ENCODE peak calls at places on chromosomes 12 and 14, in nine cellular contexts. M is cardiac muscle cell, S is H9, Y is IMR-90, H is Peyer's patch, E is endothelial cell of umbilical vein, F is breast epithelium, L is psoas muscle, A is uterus. G is an unnamed sample. For H3K9me3 and H3K4me1, the result is how much of the 10 kb centered on the place peaks cover.

GRCh38 chr14:99260652-99261551 is 11.1 kb downstream of the BCL11B start:
- DNase-seq in L (no peak), M (no peak), Y (no peak), E (no peak), H (peak), A (no peak), S (no peak), F (no peak), G (no peak)

GRCh38 chr14:72479471-72479931 is 414.4 kb downstream of the DPF3 start:
- DNase-seq in A (no peak), E (no peak), M (peak), H (no peak), Y (peak), F (no peak), S (no peak), L (no peak), G (no peak)

GRCh38 chr12:132554857-132555630 is 55.3 kb downstream of the LRCOL1 start:
- DNase-seq in L (no peak), Y (no peak), F (no peak), E (no peak), H (no peak), S (no peak), A (no peak), M (no peak), G (no peak)

GRCh38 chr12:1915082-1915968 is 3.1 kb downstream of the CACNA2D4 start:
- DNase-seq in Y (no peak), H (peak), M (no peak), E (no peak), L (no peak), S (peak), A (no peak), F (peak), G (no peak)

GRCh38 chr12:19750116-19750644 is 310.9 kb downstream of the AEBP2 start:
- DNase-seq in Y (no peak), M (no peak), S (no peak), L (no peak), F (no peak), H (no peak), A (no peak), E (no peak), G (no peak)

GRCh38 chr12:119069029-119069731 is 87.8 kb downstream of the SRRM4 start:
- DNase-seq in E (no peak), Y (no peak), L (no peak), S (no peak), H (no peak), A (no peak), M (no peak), F (no peak), G (no peak)

GRCh38 chr14:100684961-100685360 is 41.7 kb upstream of the DLK1 start:
- DNase-seq in H (no peak), F (no peak), A (no peak), Y (no peak), S (no peak), M (no peak), L (no peak), E (no peak), G (no peak)

GRCh38 chr12:13980548-13981295 is 680 bp downstream of the GRIN2B start:
- DNase-seq in M (peak), F (no peak), L (no peak), S (peak), Y (no peak), E (no peak), A (no peak), H (no peak), G (no peak)

GRCh38 chr14:20652996-20653975 is 11.8 kb upstream of the OR6S1 start:
- DNase-seq in F (no peak), H (no peak), Y (peak), A (no peak), S (peak), E (peak), M (peak), L (no peak), G (peak)

GRCh38 chr12:69068431-69068830 is 135.5 kb upstream of the CPM start:
- DNase-seq in A (no peak), Y (peak), H (peak), M (no peak), E (peak), L (no peak), S (no peak), F (no peak), G (no peak)

GRCh38 chr14:75361751-75362433 is 65.9 kb upstream of the JDP2 start:
- DNase-seq in F (no peak), A (peak), S (no peak), Y (no peak), L (peak), H (peak), M (peak), E (no peak), G (no peak)

GRCh38 chr12:56636118-56636674 is 6.1 kb upstream of the BAZ2A start:
- DNase-seq in M (peak), S (peak), A (peak), F (peak), H (peak), L (peak), E (peak), Y (peak), G (peak)

GRCh38 chr12:3556716-3557115 is 65.7 kb downstream of the PRMT8 start:
- DNase-seq in E (no peak), M (no peak), F (peak), L (no peak), S (no peak), Y (no peak), A (no peak), H (no peak), G (no peak)

GRCh38 chr12:31362759-31363415 is 36.9 kb upstream of the SINHCAF start:
- DNase-seq in A (no peak), F (no peak), Y (no peak), L (no peak), E (no peak), S (peak), M (peak), H (peak), G (no peak)

GRCh38 chr12:50661300-50662120 is 102.4 kb upstream of the ATF1 start:
- DNase-seq in L (no peak), F (no peak), Y (no peak), H (no peak), A (no peak), E (no peak), S (no peak), M (peak), G (no peak)

GRCh38 chr14:67680121-67680602 is 5.7 kb upstream of the VTI1B start:
- DNase-seq in Y (peak), H (no peak), A (no peak), F (no peak), E (peak), S (no peak), L (no peak), M (no peak), G (no peak)

GRCh38 chr12:87779016-87779415 is 250.2 kb downstream of the C12orf50 start:
- DNase-seq in L (no peak), M (no peak), Y (peak), E (no peak), F (no peak), H (no peak), A (no peak), S (no peak), G (no peak)

GRCh38 chr14:77099425-77100167 is 1.5 kb downstream of the CIPC start:
- DNase-seq in H (no peak), L (no peak), F (no peak), M (no peak), E (peak), S (no peak), A (no peak), Y (peak), G (no peak)

GRCh38 chr14:94292526-94292871 is 569 bp downstream of the SERPINA10 start:
- DNase-seq in S (no peak), H (no peak), Y (no peak), E (no peak), M (no peak), F (no peak), A (no peak), L (no peak), G (no peak)

GRCh38 chr12:94240171-94240570 is 91.8 kb downstream of the PLXNC1 start:
- DNase-seq in M (no peak), F (no peak), L (no peak), S (no peak), E (no peak), Y (no peak), A (no peak), H (peak), G (no peak)

GRCh38 chr12:48865441-48866290 is at the start of gene RND1:
- DNase-seq in M (peak), H (peak), E (peak), F (peak), A (peak), S (peak), L (peak), Y (peak), G (peak)
- TF ChIP-seq CTCF in M (peak), H (no peak), E (no peak), F (no peak), A (peak), S (no peak), L (no peak), Y (no peak), G (peak)

GRCh38 chr12:34605510-34605887 is 583.2 kb downstream of the ALG10 start:
- DNase-seq in L (no peak), A (no peak), M (no peak), H (no peak), E (no peak), S (no peak), Y (no peak), F (no peak), G (no peak)

GRCh38 chr12:34606749-34607519 is 584.6 kb downstream of the ALG10 start:
- DNase-seq in F (peak), H (no peak), S (no peak), A (peak), M (no peak), L (no peak), Y (no peak), E (no peak), G (no peak)

GRCh38 chr12:34607520-34608195 is 585.4 kb downstream of the ALG10 start:
- DNase-seq in E (no peak), H (no peak), F (no peak), M (no peak), S (no peak), L (no peak), A (peak), Y (no peak), G (no peak)

GRCh38 chr12:34604631-34605509 is 582.6 kb downstream of the ALG10 start:
- DNase-seq in S (peak), H (no peak), L (no peak), F (no peak), Y (no peak), E (no peak), M (no peak), A (peak), G (no peak)

DNA sequence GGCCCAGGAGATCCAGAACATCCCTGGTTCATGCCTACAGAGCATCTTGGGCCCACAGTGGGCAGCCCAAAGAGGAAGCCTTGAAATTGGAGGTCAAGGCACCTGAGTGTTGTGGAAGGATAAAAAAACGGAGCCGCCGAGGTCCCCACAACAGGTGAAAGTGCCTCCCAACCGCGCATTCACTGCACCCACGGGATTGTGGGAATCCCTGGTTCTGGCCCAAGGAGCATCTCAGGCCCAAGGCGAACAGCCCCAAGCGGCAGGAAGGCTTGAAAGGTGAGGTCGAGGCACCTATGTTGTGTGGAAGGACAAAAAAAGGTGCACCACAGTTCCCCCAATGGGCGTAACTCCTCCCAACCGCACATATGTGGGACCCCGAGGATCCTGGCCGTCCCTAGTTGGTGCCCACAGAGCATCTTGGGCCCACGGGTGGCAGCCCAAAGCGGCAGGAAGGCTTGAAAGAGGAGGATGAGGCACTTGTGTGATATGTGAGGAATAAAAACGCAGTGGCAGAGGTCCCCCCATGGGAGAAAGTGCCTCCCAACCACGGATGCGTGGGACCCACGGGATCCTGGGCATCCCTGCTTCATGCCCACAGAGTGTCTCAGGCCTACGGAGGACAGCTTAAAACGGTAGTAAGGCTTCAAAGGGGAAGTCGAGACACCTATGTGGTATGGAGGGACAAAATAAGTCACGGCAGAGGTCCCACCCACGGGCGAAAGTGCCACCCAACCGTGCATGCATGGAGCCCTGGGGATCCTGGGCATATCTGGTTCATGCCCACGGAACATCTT is 583.9 kb downstream of the ALG10 start:
- DNase-seq in S (no peak), M (no peak), H (no peak), F (no peak), A (peak), E (no peak), L (no peak), Y (no peak), G (no peak)
- H3K9me3 ChIP-seq in S (half or more), M (under half), H (under half), F (half or more), A (under half), E (under half), L (under half), Y (under half), G (under half)

GRCh38 chr14:61222388-61222787 is 58.8 kb downstream of the TMEM30B start:
- DNase-seq in F (no peak), S (no peak), Y (no peak), A (no peak), H (no peak), E (no peak), L (no peak), M (no peak), G (no peak)

GRCh38 chr14:61223552-61223951 is 57.6 kb downstream of the TMEM30B start:
- DNase-seq in S (no peak), Y (no peak), L (no peak), H (no peak), A (no peak), E (no peak), F (no peak), M (no peak), G (no peak)

GRCh38 chr14:61219673-61220072 is 61.5 kb downstream of the TMEM30B start:
- DNase-seq in A (no peak), S (no peak), E (no peak), M (no peak), Y (peak), L (no peak), H (no peak), F (no peak), G (no peak)

GRCh38 chr14:61219256-61219655 is 61.9 kb downstream of the TMEM30B start:
- DNase-seq in L (no peak), M (no peak), H (no peak), S (no peak), A (no peak), E (no peak), Y (peak), F (no peak), G (no peak)

DNA sequence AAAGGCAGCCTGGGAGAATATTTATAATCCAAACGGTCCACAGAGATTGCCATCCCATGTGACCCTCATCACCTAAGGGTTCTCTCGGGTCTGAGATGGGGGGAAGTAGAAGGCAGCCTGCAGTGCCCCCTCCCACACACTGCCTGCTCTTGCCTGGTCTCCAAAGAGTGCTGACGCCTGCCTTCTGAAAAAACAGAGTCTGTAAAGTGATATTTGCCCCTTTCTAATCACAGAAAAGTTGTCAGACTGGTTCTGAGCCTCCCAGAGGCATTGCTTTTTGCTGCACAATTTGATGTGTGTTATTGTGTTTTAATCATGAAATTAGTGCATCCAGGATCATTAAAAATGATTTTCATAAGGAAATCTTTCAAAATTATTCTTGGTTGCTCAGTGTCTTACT is 59.2 kb downstream of the TMEM30B start:
- DNase-seq in M (no peak), E (no peak), L (no peak), F (no peak), S (no peak), A (no peak), Y (no peak), H (no peak), G (no peak)
- H3K4me1 ChIP-seq in M (under half), E (under half), L (under half), F (under half), S (under half), A (under half), Y (under half), H (under half), G (under half)

DNA sequence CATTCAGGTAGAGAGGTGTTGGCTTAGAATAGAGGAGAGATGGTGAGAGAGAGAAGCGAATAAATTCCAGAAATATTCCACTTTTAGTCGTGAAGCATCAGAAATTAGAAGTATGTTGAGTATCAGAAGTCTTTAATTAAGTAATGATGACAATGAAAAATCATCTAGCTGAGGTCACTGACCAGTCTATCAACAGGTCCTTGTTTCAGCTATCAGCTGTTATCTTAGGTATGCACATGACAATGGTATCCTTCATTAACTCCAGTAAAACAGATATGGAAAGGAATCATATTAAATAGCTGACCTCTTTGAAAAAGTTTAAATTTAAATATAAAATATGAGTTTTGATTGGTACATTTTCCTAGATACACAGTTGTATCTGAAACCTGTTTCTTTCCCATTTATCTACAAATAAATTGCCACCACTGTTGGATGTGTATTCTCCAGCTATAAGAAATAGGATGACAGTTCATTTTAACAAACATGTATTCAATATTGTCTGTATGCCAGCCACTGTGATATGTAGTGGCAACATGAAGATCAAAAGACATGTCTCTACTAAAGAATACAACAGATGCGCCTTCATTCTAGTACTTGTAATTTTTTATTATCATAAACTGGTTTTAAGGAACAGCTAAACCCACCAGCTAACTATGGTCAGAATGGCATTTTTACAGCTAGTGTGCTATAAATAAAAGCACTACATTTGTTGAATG is 424.2 kb upstream of the DCN start:
- DNase-seq in H (no peak), M (no peak), F (no peak), Y (no peak), A (no peak), E (no peak), S (no peak), L (no peak), G (no peak)
- TF ChIP-seq CTCF in H (no peak), M (no peak), F (no peak), Y (no peak), A (no peak), E (no peak), S (no peak), L (no peak), G (no peak)

GRCh38 chr12:34207858-34208257 is 185.6 kb downstream of the ALG10 start:
- DNase-seq in M (no peak), H (no peak), A (no peak), F (no peak), L (no peak), E (no peak), S (no peak), Y (no peak), G (no peak)
- H3K9me3 ChIP-seq in M (under half), H (under half), A (under half), F (under half), L (under half), E (under half), S (under half), Y (half or more), G (under half)

GRCh38 chr12:122886851-122887816 is 8.8 kb downstream of the VPS37B start:
- DNase-seq in S (no peak), F (no peak), E (peak), A (no peak), Y (peak), H (peak), M (no peak), L (no peak), G (no peak)

GRCh38 chr12:122886161-122886560 is 9.8 kb downstream of the VPS37B start:
- DNase-seq in H (no peak), E (no peak), A (no peak), Y (no peak), S (no peak), M (no peak), L (no peak), F (no peak), G (no peak)

GRCh38 chr12:122889658-122890561 is 6.0 kb downstream of the VPS37B start:
- DNase-seq in S (no peak), F (no peak), L (no peak), E (no peak), H (peak), A (no peak), Y (no peak), M (no peak), G (no peak)

GRCh38 chr12:122888232-122888752 is 7.6 kb downstream of the VPS37B start:
- DNase-seq in F (peak), Y (peak), E (peak), M (no peak), L (no peak), S (peak), H (peak), A (no peak), G (no peak)

DNA sequence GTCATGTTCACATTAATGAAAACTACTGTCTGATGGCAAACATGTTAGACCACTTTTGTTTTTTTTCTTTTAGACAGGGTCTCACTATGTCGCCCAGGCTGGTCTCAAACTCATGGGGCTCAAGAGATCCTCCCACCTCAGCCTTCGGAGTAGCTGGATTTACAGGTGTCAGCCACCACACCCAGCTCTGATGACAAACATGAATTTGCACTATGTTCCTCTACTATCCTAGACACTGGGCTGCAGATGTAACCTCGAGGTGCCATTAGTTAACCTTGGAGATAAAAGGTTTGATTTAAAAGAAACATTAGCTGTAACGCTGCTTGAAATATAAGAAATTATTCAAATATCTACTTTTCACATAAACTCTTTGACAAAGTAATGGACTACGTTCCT is 8.1 kb downstream of the VPS37B start:
- DNase-seq in S (no peak), E (no peak), A (no peak), F (no peak), L (no peak), M (no peak), H (peak), Y (no peak), G (no peak)
- H3K4me1 ChIP-seq in S (under half), E (half or more), A (under half), F (under half), L (half or more), M (under half), H (under half), Y (under half), G (under half)